ENCODE peak calls at places on chromosomes 6 and 20, in seven cellular contexts. D is H4; X is stimulated activated CD4-positive, alpha-beta T cell treated with anti-CD3 and anti-CD28 coated beads, TNF-alpha, amount 100 ng/mL, for 4 hours; Z is LoVo; Q is SHP77; W is C1 segment of cervical spinal cord; C is cardiac fibroblast. P is an unnamed sample.

GRCh38 chr20:18314786-18315406 is 26.6 kb downstream of the ZNF133 start:
- DNase-seq in Q (no peak), D (no peak), W (no peak), X (no peak), Z (no peak), C (peak; percentile 77), P (peak; percentile 1)

GRCh38 chr6:90413867-90414266 is 117.2 kb upstream of the BACH2 start:
- DNase-seq in Q (peak; percentile 41), W (no peak), C (no peak), Z (no peak), X (no peak), D (no peak), P (peak; percentile 59)

GRCh38 chr6:33163540-33163939 is 28.7 kb downstream of the COL11A2 start:
- DNase-seq in D (no peak), C (no peak), Q (no peak), W (no peak), Z (no peak), X (no peak), P (no peak)

GRCh38 chr6:170130201-170130621 is 160.7 kb downstream of the DLL1 start:
- DNase-seq in Z (no peak), C (no peak), X (no peak), W (no peak), Q (no peak), D (no peak), P (no peak)

GRCh38 chr6:156883497-156884252 is 106.5 kb downstream of the ARID1B start:
- DNase-seq in Q (no peak), D (no peak), Z (no peak), C (no peak), W (no peak), X (no peak), P (peak; percentile 20)

GRCh38 chr6:159117031-159117430 is 52.2 kb upstream of the FNDC1 start:
- DNase-seq in X (no peak), D (no peak), Z (no peak), C (peak; percentile 27), W (no peak), Q (no peak), P (peak; percentile 20)

GRCh38 chr6:136696783-136697364 is 95.4 kb downstream of the MAP3K5 start:
- DNase-seq in Q (peak; percentile 10), D (no peak), X (no peak), Z (no peak), C (no peak), W (no peak), P (no peak)

GRCh38 chr6:163085861-163086562 is 328.5 kb upstream of the QKI start:
- DNase-seq in Z (no peak), D (no peak), Q (no peak), X (no peak), C (no peak), W (no peak), P (no peak)

GRCh38 chr6:50071921-50072320 is 22.2 kb upstream of the DEFB112 start:
- DNase-seq in D (no peak), X (no peak), Q (no peak), W (no peak), Z (no peak), C (no peak), P (no peak)

GRCh38 chr6:158293122-158293521 is 19.1 kb upstream of the TULP4 start:
- DNase-seq in Q (no peak), D (no peak), Z (no peak), C (no peak), X (no peak), W (no peak), P (no peak)

GRCh38 chr20:59605691-59606364 is 1.5 kb downstream of the PHACTR3 start:
- DNase-seq in W (no peak), D (no peak), Q (no peak), X (no peak), Z (no peak), C (no peak), P (no peak)

GRCh38 chr6:30837870-30838269 is 46.4 kb upstream of the DDR1 start:
- DNase-seq in X (no peak), Z (no peak), C (no peak), W (no peak), D (no peak), Q (peak; percentile 39), P (no peak)

GRCh38 chr6:165987483-165988305 is 180.0 kb downstream of the TBXT start:
- DNase-seq in C (peak; percentile 85), W (no peak), X (no peak), Z (no peak), D (peak; percentile 58), Q (peak; percentile 99), P (peak; percentile 86)

GRCh38 chr6:136544326-136544725 is 5.9 kb downstream of the MAP7 start:
- DNase-seq in C (no peak), Q (no peak), X (no peak), D (no peak), Z (no peak), W (no peak), P (no peak)

GRCh38 chr6:138692978-138693909 is 80.3 kb upstream of the CCDC28A start:
- DNase-seq in D (peak; percentile 53), C (peak; percentile 63), W (no peak), X (peak; percentile 10), Z (peak; percentile 84), Q (peak; percentile 73), P (peak; percentile 66)

GRCh38 chr20:32355417-32355841 is 2.7 kb upstream of the ASXL1 start:
- DNase-seq in Z (no peak), C (no peak), W (no peak), D (no peak), Q (no peak), X (no peak), P (no peak)

GRCh38 chr20:23508896-23509579 is 18.1 kb downstream of the CST8 start:
- DNase-seq in C (no peak), X (no peak), W (no peak), D (no peak), Q (no peak), Z (no peak), P (no peak)

GRCh38 chr6:42423244-42423643 is 28.5 kb downstream of the TRERF1 start:
- DNase-seq in Q (no peak), W (no peak), X (no peak), D (no peak), Z (no peak), C (no peak), P (no peak)

P was measured in fibroblast of lung.